ENCODE peak calls at places on chromosomes 16 and 17, in eight cellular contexts. Q is cardiac fibroblast, W is OCI-LY7, K is endothelial cell, M is GM20000, J is heart right ventricle, F is Peyer's patch, A is mesothelial cell of epicardium. D is an unnamed sample.

GRCh38 chr17:5097101-5097834 is 14.4 kb downstream of the ZNF232 start:
- DNase-seq in M (no peak), J (peak), A (peak), F (peak), W (no peak), Q (no peak), K (peak), D (peak)

GRCh38 chr16:73473713-73474112 is 425.8 kb upstream of the ZFHX3 start:
- DNase-seq in W (no peak), M (no peak), Q (no peak), F (no peak), J (no peak), A (no peak), K (no peak), D (no peak)

GRCh38 chr17:48044851-48045250 is 3.3 kb upstream of the NFE2L1 start:
- DNase-seq in A (no peak), Q (no peak), F (no peak), M (no peak), W (no peak), K (no peak), J (no peak), D (no peak)

GRCh38 chr17:10172241-10172741 is 26.1 kb downstream of the GAS7 start:
- DNase-seq in Q (no peak), J (no peak), W (no peak), A (no peak), K (no peak), F (no peak), M (no peak), D (peak)

GRCh38 chr17:42989146-42989545 is 8.8 kb downstream of the RUNDC1 start:
- DNase-seq in K (no peak), F (no peak), M (no peak), A (no peak), Q (peak), W (no peak), J (no peak), D (no peak)

GRCh38 chr17:77054926-77055325 is 85.8 kb upstream of the SEC14L1 start:
- DNase-seq in W (no peak), J (no peak), M (no peak), A (no peak), F (no peak), K (no peak), Q (no peak), D (no peak)

GRCh38 chr17:2084766-2085647 is 30.1 kb downstream of the HIC1 start:
- DNase-seq in Q (peak), W (no peak), M (no peak), A (no peak), F (peak), K (no peak), J (peak), D (peak)

GRCh38 chr16:89402962-89403361 is 87.4 kb downstream of the ANKRD11 start:
- DNase-seq in F (no peak), K (no peak), J (no peak), M (no peak), Q (no peak), W (peak), A (no peak), D (no peak)

GRCh38 chr16:77585379-77585778 is 136.9 kb upstream of the NUDT7 start:
- DNase-seq in Q (peak), W (no peak), K (peak), F (no peak), M (no peak), J (no peak), A (no peak), D (no peak)

GRCh38 chr17:76524598-76525512 is 12.7 kb downstream of the CYGB start:
- DNase-seq in J (peak), M (no peak), W (no peak), A (no peak), Q (peak), F (no peak), K (no peak), D (peak)

GRCh38 chr17:34527908-34528470 is 51.4 kb upstream of the TMEM132E start:
- DNase-seq in Q (no peak), F (no peak), M (no peak), W (peak), J (no peak), K (peak), A (no peak), D (no peak)

GRCh38 chr16:53071748-53072301 is 17.0 kb downstream of the CHD9 start:
- DNase-seq in M (peak), W (peak), J (peak), Q (peak), F (no peak), A (peak), K (no peak), D (peak)

GRCh38 chr17:38439436-38439835 is 11.2 kb downstream of the ARHGAP23 start:
- DNase-seq in J (no peak), Q (no peak), M (no peak), F (no peak), W (no peak), K (no peak), A (no peak), D (no peak)

GRCh38 chr17:22703204-22703603 is 1010.9 kb downstream of the KCNJ18 start:
- DNase-seq in F (no peak), K (no peak), W (no peak), J (no peak), Q (no peak), A (no peak), M (no peak), D (no peak)

GRCh38 chr17:49494937-49495841 is at the start of gene NGFR:
- DNase-seq in M (peak), Q (no peak), F (peak), W (peak), A (peak), K (peak), J (peak), D (no peak)
- TF ChIP-seq CTCF in M (peak), Q (no peak), F (no peak), W (peak), A (no peak), K (no peak), J (no peak), D (no peak)

GRCh38 chr16:82061861-82062525 is 26.9 kb downstream of the HSD17B2 start:
- DNase-seq in F (peak), K (peak), M (peak), J (no peak), A (no peak), W (peak), Q (peak), D (peak)
- TF ChIP-seq CTCF in F (peak), K (peak), M (peak), J (peak), A (no peak), W (peak), Q (peak), D (peak)

GRCh38 chr17:78905111-78905510 is 2.1 kb upstream of the CEP295NL start:
- DNase-seq in F (no peak), Q (no peak), K (no peak), W (no peak), M (no peak), J (no peak), A (no peak), D (no peak)

GRCh38 chr17:78904371-78904770 is 1.4 kb upstream of the CEP295NL start:
- DNase-seq in K (no peak), Q (no peak), J (no peak), A (no peak), F (no peak), W (no peak), M (no peak), D (no peak)

GRCh38 chr17:78900816-78901215 is 2.2 kb downstream of the CEP295NL start:
- DNase-seq in K (no peak), Q (no peak), W (no peak), J (no peak), F (no peak), A (no peak), M (no peak), D (no peak)

GRCh38 chr17:78901806-78902205 is 1.2 kb downstream of the CEP295NL start:
- DNase-seq in K (no peak), M (no peak), Q (no peak), F (no peak), J (no peak), W (no peak), A (no peak), D (no peak)

GRCh38 chr17:78903101-78903779 is at the start of gene CEP295NL:
- DNase-seq in W (no peak), F (no peak), K (no peak), A (no peak), Q (peak), M (no peak), J (no peak), D (peak)
- TF ChIP-seq CTCF in W (no peak), F (no peak), K (no peak), A (no peak), Q (no peak), M (no peak), J (no peak), D (no peak)

GRCh38 chr17:32593003-32593402 is 106.2 kb downstream of the CDK5R1 start:
- DNase-seq in J (no peak), K (no peak), M (no peak), F (no peak), Q (no peak), A (no peak), W (no peak), D (no peak)
- TF ChIP-seq CTCF in J (no peak), K (peak), M (no peak), F (no peak), Q (no peak), A (no peak), W (no peak), D (no peak)

GRCh38 chr17:56656961-56657360 is 63.5 kb downstream of the NOG start:
- DNase-seq in W (no peak), J (no peak), F (no peak), A (no peak), M (no peak), K (no peak), Q (no peak), D (no peak)

GRCh38 chr17:56648814-56649213 is 55.3 kb downstream of the NOG start:
- DNase-seq in J (no peak), F (no peak), W (no peak), M (no peak), K (no peak), Q (no peak), A (no peak), D (no peak)

GRCh38 chr17:56652608-56653007 is 59.1 kb downstream of the NOG start:
- DNase-seq in A (no peak), W (no peak), Q (no peak), K (no peak), M (no peak), F (no peak), J (no peak), D (no peak)

GRCh38 chr17:56658648-56659047 is 65.1 kb downstream of the NOG start:
- DNase-seq in Q (no peak), W (no peak), F (no peak), A (no peak), K (no peak), M (no peak), J (no peak), D (no peak)

DNA sequence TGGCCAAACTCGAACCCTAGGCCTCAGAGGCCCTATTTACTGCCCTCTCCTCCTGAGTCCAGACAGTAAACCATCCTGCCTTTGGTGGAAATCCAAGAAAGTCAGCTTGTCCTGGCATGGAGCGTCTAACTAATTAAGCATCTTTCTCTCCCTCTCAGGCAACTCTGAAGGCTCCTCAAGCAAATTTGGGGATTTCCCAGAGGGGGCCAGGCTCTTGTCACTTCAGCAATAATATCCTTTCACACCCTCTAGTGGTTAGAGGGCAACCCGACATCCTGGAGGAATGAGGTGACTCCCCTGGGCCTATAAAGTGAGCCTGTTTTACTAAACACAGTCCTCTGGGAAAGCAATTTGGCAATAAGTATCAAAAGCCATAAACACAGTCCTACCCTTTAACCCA is 60.4 kb downstream of the NOG start:
- DNase-seq in A (no peak), Q (peak), F (no peak), W (peak), J (no peak), K (peak), M (peak), D (peak)
- TF ChIP-seq CTCF in A (peak), Q (peak), F (no peak), W (peak), J (peak), K (peak), M (no peak), D (no peak)

DNA sequence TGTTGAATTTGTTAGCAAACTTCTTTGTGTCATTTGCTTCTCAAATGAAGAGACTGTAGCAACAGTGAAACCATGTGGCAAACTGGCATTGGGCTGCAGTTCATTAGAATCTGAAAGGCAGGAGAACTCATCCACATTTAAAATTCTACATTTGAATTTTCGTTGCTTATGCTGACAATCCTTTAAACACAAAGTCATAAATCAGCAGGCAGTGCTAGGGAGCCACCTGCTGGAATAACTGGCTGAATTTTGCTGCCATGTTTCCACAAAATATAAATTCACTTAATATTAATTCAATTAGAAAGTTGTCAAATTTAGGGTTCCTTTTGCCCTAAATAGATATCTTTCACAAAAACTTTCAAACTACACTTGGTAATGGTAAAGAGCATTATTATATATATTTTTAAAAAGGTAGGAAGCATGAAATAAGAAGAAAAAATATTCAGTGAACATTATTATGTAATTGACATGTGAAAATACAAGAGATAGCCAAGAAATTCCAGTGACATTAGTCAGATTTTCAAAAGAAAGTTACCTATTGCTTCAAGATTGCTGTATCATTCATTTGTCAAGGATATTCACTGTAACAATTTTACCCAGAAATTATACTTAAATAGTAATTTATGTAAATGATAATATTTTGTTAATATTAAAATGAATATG is 350.1 kb downstream of the KIF2B start:
- DNase-seq in A (no peak), K (peak), J (no peak), M (no peak), Q (peak), W (peak), F (no peak), D (peak)
- TF ChIP-seq CTCF in A (no peak), K (peak), J (peak), M (no peak), Q (peak), W (peak), F (no peak), D (peak)

GRCh38 chr17:7922499-7923289 is 6.6 kb upstream of the RNF227 start:
- DNase-seq in F (peak), K (peak), Q (peak), J (peak), W (no peak), A (peak), M (peak), D (peak)
- TF ChIP-seq CTCF in F (no peak), K (no peak), Q (no peak), J (no peak), W (no peak), A (no peak), M (no peak), D (no peak)

D was measured in body of pancreas.